ENCODE peak calls at places on chromosomes 12 and 14, in eight cellular contexts. D, W, R, N, Q, H, U and L are unnamed samples. For H3K9me3 and H3K27me3, the result is how much of the 10 kb centered on the place peaks cover.

GRCh38 chr12:116635487-116635886 is 76.3 kb downstream of the MAP1LC3B2 start:
- DNase-seq in D (no peak), W (no peak), R (no peak), N (no peak), Q (no peak), H (no peak), U (no peak), L (no peak)

GRCh38 chr14:23009939-23010718 is at the start of gene C14orf93:
- DNase-seq in D (peak), W (peak), R (peak), N (peak), Q (peak), H (peak), U (peak), L (peak)

GRCh38 chr12:101829639-101830390 is 944 bp downstream of the GNPTAB start:
- DNase-seq in D (no peak), W (no peak), R (peak), N (no peak), Q (no peak), H (no peak), U (peak), L (no peak)

GRCh38 chr14:99756796-99757195 is 36.4 kb upstream of the EML1 start:
- DNase-seq in D (no peak), W (no peak), R (no peak), N (no peak), Q (no peak), H (no peak), U (peak), L (peak)

GRCh38 chr14:64045091-64045490 is 192.3 kb downstream of the SYNE2 start:
- DNase-seq in D (no peak), W (no peak), R (no peak), N (no peak), Q (no peak), H (no peak), U (no peak), L (no peak)

GRCh38 chr12:107760207-107760816 is 625 bp downstream of the PRDM4 start:
- DNase-seq in D (no peak), W (peak), R (peak), N (peak), Q (no peak), H (peak), U (peak), L (peak)

GRCh38 chr14:34368115-34368970 is 93.7 kb downstream of the SPTSSA start:
- DNase-seq in D (no peak), W (no peak), R (no peak), N (no peak), Q (peak), H (peak), U (peak), L (no peak)

GRCh38 chr12:42166501-42166900 is 21.8 kb upstream of the GXYLT1 start:
- DNase-seq in D (no peak), W (no peak), R (no peak), N (no peak), Q (no peak), H (no peak), U (peak), L (no peak)

GRCh38 chr14:90502760-90503159 is 105.9 kb downstream of the CALM1 start:
- DNase-seq in D (no peak), W (no peak), R (no peak), N (no peak), Q (no peak), H (no peak), U (no peak), L (no peak)

GRCh38 chr14:89013098-89013504 is 188.7 kb downstream of the TTC8 start:
- DNase-seq in D (no peak), W (no peak), R (peak), N (no peak), Q (peak), H (peak), U (peak), L (no peak)

GRCh38 chr14:22819191-22819988 is 4.2 kb upstream of the SLC7A7 start:
- DNase-seq in D (no peak), W (no peak), R (peak), N (peak), Q (peak), H (peak), U (peak), L (no peak)

GRCh38 chr14:50303744-50304471 is 8.1 kb downstream of the L2HGDH start:
- DNase-seq in D (no peak), W (no peak), R (no peak), N (peak), Q (peak), H (peak), U (peak), L (peak)

GRCh38 chr14:104103061-104104005 is 17.8 kb downstream of the ASPG start:
- DNase-seq in D (no peak), W (no peak), R (no peak), N (peak), Q (no peak), H (no peak), U (no peak), L (peak)

GRCh38 chr12:132313182-132313581 is 16.2 kb downstream of the GALNT9 start:
- DNase-seq in D (no peak), W (no peak), R (no peak), N (no peak), Q (no peak), H (no peak), U (no peak), L (peak)

GRCh38 chr12:132315507-132315906 is 13.9 kb downstream of the GALNT9 start:
- DNase-seq in D (no peak), W (no peak), R (no peak), N (no peak), Q (no peak), H (no peak), U (no peak), L (peak)

GRCh38 chr12:132312516-132312915 is 16.9 kb downstream of the GALNT9 start:
- DNase-seq in D (no peak), W (no peak), R (no peak), N (no peak), Q (no peak), H (no peak), U (no peak), L (peak)

GRCh38 chr12:132314516-132315233 is 14.7 kb downstream of the GALNT9 start:
- DNase-seq in D (no peak), W (no peak), R (no peak), N (no peak), Q (no peak), H (no peak), U (no peak), L (peak)

DNA sequence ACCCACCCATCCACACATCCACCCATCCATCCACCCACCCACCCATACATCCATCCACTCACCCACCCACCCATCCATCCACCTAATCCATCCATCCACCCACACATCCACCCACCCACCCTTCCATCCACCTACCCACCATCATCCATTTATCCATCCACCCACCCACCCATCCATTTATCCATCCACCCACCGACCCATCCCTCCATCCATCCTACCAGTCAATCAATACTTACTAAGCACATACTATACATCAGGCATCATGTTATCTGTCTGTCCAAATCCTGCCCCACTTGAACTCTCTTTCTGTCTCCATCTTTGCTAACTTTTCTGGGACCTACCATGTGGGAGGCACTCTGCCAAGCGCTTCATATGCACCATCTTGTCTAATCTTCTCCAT is 15.4 kb downstream of the GALNT9 start:
- DNase-seq in D (no peak), W (no peak), R (no peak), N (no peak), Q (no peak), H (no peak), U (no peak), L (no peak)
- H3K9me3 ChIP-seq in D (under half), W (under half), R (under half), N (under half), Q (under half), H (under half), U (under half), L (under half)

DNA sequence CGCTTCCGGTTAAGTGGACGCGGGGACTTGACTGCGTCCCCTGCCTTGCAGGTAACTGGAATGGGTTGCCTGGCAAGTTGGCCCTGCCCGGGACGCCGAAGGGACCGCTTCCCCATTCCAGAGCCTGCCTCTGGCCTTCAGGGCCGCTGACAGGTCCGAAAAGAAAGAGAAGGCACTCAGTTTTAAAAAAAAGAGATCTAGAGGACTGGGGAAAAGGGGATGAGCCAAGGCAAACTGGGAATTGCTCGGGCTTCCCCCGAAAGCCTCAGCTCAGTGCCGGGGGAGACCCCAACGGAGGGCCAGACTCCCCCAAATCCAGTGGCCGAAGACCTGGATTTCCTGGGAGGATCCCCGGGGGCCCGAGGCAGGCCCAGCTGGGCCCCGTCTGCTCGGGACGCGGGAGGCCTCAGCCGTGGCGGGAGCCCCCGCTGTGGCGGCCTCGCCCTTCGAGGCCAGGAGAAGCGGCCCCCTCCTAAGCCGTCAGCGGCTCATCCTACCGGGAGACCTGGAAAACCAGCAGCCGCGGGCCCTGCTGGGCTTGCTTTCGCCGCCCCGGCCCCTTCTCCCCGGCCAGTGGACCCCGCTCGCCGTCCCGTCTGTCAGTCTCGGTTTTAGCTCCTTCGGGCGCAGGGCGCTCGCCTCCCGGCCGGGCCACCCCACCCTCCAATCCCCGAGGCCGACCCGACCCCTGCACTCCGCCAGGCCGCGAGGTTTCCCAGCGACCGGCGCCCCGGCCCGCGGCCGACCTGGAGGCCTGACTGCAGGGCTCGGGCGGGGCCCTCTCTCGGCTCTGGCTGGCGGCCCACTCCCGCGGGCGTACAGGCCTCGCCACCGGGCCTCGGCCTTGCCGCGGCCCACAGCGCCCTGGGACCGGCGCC is 12.5 kb downstream of the OTX2 start:
- DNase-seq in D (no peak), W (no peak), R (no peak), N (no peak), Q (no peak), H (no peak), U (peak), L (no peak)
- H3K27me3 ChIP-seq in D (under half), W (under half), R (under half), N (under half), Q (half or more), H (under half), U (half or more), L (half or more)

DNA sequence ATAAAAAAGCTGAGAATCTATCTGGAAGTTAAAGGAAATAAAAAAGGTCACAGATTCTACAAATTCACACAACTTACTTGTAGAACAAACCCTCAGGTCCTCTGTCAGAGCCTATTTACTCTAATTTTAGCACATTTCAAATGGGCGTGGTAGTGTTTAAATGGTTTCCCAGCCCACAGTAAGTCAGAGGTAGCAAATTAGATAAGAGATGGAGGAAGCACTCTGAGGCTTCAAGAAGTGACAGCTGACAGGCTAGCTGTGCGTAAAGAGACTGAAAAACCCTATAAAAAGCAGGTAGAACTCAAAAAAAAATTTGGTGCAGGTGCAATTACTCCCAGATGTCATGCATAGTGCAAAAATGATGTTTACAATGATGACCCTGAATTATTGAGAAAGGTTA is 7.5 kb downstream of the BHLHE41 start:
- DNase-seq in D (no peak), W (no peak), R (no peak), N (no peak), Q (no peak), H (no peak), U (no peak), L (no peak)
- H3K27ac ChIP-seq in D (peak), W (no peak), R (no peak), N (no peak), Q (no peak), H (no peak), U (no peak), L (no peak)

DNA sequence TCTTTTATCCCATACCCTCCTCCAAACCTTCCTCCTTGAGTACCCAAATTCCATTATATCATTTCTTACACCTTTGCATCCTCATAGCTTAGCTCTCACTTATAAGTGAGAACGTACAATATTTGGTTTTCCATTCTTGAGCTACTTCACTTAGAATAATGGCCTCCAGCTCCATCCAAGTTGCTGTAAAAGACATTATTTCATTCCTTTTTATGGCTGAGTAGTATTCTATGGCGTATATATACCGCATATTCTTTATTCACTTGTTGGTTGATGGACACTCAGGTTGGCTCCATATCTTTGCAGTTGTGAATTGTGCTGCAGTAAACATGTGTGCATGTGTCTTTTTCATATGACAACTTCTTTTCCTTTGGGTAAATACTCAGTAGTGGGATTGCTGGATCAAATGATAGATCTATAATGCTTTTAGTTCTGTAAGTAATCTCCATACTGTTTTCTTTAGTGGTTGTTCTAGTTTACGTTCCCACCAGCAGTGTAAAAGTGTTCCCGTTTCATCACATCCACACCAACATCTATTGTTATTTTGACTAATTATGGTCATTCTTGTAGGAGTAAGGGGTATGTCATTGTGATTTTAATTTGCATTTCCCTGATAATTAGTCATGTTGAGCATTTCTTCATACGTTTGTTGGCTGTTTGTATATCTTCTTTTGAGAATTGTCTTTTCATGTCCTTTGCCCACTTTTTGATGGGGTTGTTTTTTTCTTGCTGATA is 10.1 kb downstream of the RAB21 start:
- DNase-seq in D (no peak), W (no peak), R (no peak), N (no peak), Q (no peak), H (no peak), U (no peak), L (no peak)
- H3K9me3 ChIP-seq in D (under half), W (under half), R (under half), N (under half), Q (under half), H (under half), U (under half), L (under half)

GRCh38 chr12:57727758-57728395 is 10.7 kb downstream of the AGAP2 start:
- DNase-seq in D (no peak), W (no peak), R (no peak), N (no peak), Q (no peak), H (peak), U (no peak), L (no peak)
- H3K27me3 ChIP-seq in D (under half), W (under half), R (under half), N (under half), Q (under half), H (under half), U (under half), L (under half)

DNA sequence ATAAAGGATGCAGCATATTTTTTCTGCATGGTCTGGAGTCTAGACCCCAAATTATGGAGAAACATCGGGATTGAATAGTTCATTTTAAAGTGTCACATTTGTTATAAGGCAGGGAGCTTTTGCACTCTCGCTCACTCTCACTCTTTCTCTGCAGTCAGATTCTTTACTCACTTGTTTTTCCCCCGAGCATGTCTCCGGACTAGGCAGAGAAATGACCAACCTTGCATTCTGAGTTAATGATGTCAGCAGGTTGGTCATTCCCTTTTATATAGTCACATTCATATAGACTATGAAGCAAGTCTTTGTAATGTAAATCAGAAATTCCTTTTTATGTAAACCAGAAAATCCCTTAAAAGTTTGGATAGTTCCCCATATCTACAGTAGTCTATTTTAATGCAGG is 4.1 kb downstream of the C12orf75 start:
- DNase-seq in D (no peak), W (no peak), R (no peak), N (no peak), Q (peak), H (no peak), U (peak), L (no peak)
- H3K27ac ChIP-seq in D (no peak), W (no peak), R (no peak), N (no peak), Q (peak), H (no peak), U (peak), L (no peak)

DNA sequence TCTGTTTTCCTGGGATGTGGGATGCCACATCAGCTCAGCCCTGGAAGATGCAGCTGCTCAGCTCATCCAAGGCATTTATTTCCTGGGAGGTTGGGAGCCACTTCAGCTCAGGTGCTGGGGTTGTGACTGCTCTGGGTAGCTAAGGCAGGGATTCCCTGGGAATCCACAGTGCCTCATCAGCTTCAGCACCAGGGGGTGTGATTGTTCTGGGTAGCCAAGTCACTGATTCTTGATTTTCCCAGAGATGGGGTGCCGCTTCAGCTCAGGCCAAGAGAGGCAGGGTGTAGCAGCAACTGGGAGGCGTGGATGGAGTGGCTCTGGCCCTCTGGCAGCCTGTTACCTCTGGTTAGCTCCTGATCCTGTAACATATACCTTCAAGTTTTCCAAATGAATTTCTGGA is 81.3 kb upstream of the PRMT8 start:
- DNase-seq in D (no peak), W (no peak), R (no peak), N (no peak), Q (no peak), H (no peak), U (no peak), L (no peak)
- H3K9me3 ChIP-seq in D (under half), W (under half), R (under half), N (under half), Q (under half), H (under half), U (under half), L (under half)

GRCh38 chr14:36502558-36503508 is 17.2 kb downstream of the NKX2-1 start:
- DNase-seq in D (no peak), W (no peak), R (no peak), N (no peak), Q (no peak), H (no peak), U (no peak), L (no peak)
- H3K27me3 ChIP-seq in D (under half), W (under half), R (under half), N (under half), Q (under half), H (under half), U (half or more), L (half or more)

GRCh38 chr12:4417471-4417870 is 28.1 kb downstream of the FGF6 start:
- DNase-seq in D (no peak), W (no peak), R (no peak), N (no peak), Q (no peak), H (no peak), U (no peak), L (no peak)
- H3K27ac ChIP-seq in D (no peak), W (no peak), R (no peak), N (no peak), Q (no peak), H (peak), U (no peak), L (no peak)

GRCh38 chr12:69765515-69765914 is 26.9 kb downstream of the RAB3IP start:
- DNase-seq in D (no peak), W (no peak), R (no peak), N (no peak), Q (no peak), H (no peak), U (no peak), L (no peak)

DNA sequence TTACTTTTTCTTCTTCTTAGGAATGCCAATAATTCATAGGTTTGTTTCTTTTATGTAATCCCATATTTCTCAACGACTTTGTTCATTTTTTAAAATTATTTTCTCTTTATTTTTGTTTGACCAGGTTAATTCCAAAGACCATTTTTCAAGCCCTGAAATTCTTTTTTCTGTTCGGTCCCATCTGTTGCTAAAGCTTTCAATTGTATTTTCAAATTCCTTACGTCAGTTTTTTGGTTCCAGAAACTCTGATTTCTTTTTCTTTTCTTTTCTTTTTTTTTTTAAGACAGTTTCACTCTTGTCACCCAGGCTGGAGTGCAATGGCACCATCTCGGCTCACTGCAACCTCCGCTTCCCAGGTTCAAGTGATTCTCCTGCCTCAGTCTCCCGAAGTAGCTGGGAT is 27.6 kb downstream of the RAB3IP start:
- DNase-seq in D (no peak), W (no peak), R (no peak), N (no peak), Q (no peak), H (no peak), U (no peak), L (no peak)
- H3K9me3 ChIP-seq in D (under half), W (under half), R (under half), N (under half), Q (under half), H (under half), U (under half), L (under half)